ENCODE peak calls at places on chromosomes 11 and 22, in four cellular contexts. L, P, E and O are unnamed samples.

GRCh38 chr22:43734370-43735005 is 77.6 kb downstream of the EFCAB6 start:
- DNase-seq in P (no peak), E (no peak), L (no peak), O (no peak)

GRCh38 chr11:120527111-120527748 is 15.7 kb downstream of the GRIK4 start:
- DNase-seq in L (no peak), P (peak), E (no peak), O (peak)

GRCh38 chr11:95516786-95517185 is 272.8 kb downstream of the FAM76B start:
- DNase-seq in L (no peak), E (no peak), P (no peak), O (peak)

GRCh38 chr11:75820636-75821035 is 5.6 kb downstream of the UVRAG start:
- DNase-seq in L (no peak), P (no peak), E (no peak), O (peak)

GRCh38 chr11:36009469-36009868 is 65.6 kb downstream of the LDLRAD3 start:
- DNase-seq in L (no peak), P (no peak), E (no peak), O (peak)

GRCh38 chr11:66288138-66288865 is 641 bp downstream of the YIF1A start:
- DNase-seq in P (peak), L (no peak), E (no peak), O (no peak)

GRCh38 chr11:85712953-85713352 is 27.0 kb upstream of the CCDC89 start:
- DNase-seq in E (no peak), P (no peak), L (no peak), O (no peak)

GRCh38 chr22:38882480-38882879 is 10.5 kb upstream of the CBX6 start:
- DNase-seq in L (no peak), P (no peak), E (no peak), O (peak)

GRCh38 chr11:126731526-126731925 is 269.0 kb downstream of the KIRREL3 start:
- DNase-seq in P (no peak), L (no peak), E (no peak), O (no peak)

GRCh38 chr11:83035070-83035854 is 36.4 kb downstream of the RAB30 start:
- DNase-seq in L (no peak), P (no peak), E (no peak), O (no peak)

GRCh38 chr11:110089617-110090282 is 3.4 kb upstream of the ZC3H12C start:
- DNase-seq in L (no peak), E (no peak), P (no peak), O (no peak)

GRCh38 chr22:21623402-21623970 is 6.3 kb downstream of the YDJC start:
- DNase-seq in E (no peak), P (no peak), L (no peak), O (no peak)

GRCh38 chr11:4102711-4103110 is 8.1 kb downstream of the RRM1 start:
- DNase-seq in L (no peak), P (no peak), E (no peak), O (no peak)

GRCh38 chr11:18310800-18311340 is 11.1 kb downstream of the HPS5 start:
- DNase-seq in E (peak), P (no peak), L (no peak), O (no peak)

GRCh38 chr11:130165601-130166456 is 6.2 kb downstream of the ST14 start:
- DNase-seq in L (no peak), E (no peak), P (no peak), O (no peak)

GRCh38 chr11:61082161-61082870 is 20.0 kb upstream of the CD5 start:
- DNase-seq in E (no peak), P (no peak), L (no peak), O (no peak)

GRCh38 chr11:76170473-76170872 is 35.8 kb downstream of the WNT11 start:
- DNase-seq in L (no peak), E (no peak), P (peak), O (no peak)

GRCh38 chr22:45284705-45285305 is at the start of gene UPK3A:
- DNase-seq in E (no peak), L (peak), P (peak), O (no peak)

GRCh38 chr11:67054851-67055523 is 1.7 kb upstream of the RHOD start:
- DNase-seq in E (no peak), L (peak), P (peak), O (peak)

GRCh38 chr22:30626413-30626812 is 9.2 kb upstream of the SLC35E4 start:
- DNase-seq in E (no peak), P (no peak), L (no peak), O (no peak)

DNA sequence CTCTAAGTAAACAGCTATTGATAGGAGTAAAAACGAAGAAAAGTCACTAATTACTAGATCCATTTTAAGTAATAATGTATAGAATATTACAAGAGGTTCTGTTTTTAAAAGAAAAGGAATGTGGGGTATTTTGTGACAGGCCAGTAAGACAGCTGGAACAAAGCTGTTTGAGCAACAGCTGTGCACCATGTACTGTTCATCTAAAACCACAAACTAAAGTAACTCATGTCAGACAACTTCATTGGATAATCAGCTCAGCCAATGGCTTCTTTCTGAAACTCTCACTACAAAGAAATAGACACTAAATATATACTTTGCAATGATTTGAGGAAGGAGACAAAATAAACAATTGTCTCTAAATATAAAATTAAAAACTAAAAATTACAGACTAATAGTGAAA is 16.1 kb downstream of the RRAS2 start:
- DNase-seq in E (no peak), L (no peak), P (no peak), O (peak)
- TF ChIP-seq RCOR1 in E (no peak), L (no peak), P (no peak), O (no peak)

GRCh38 chr11:69300124-69301032 is 6.4 kb downstream of the MYEOV start:
- DNase-seq in P (no peak), L (peak), E (no peak), O (peak)
- TF ChIP-seq MXI1 in P (no peak), L (no peak), E (no peak), O (no peak)

GRCh38 chr11:89625171-89625570 is 84.9 kb upstream of the TRIM77 start:
- DNase-seq in P (no peak), L (no peak), E (no peak), O (no peak)

DNA sequence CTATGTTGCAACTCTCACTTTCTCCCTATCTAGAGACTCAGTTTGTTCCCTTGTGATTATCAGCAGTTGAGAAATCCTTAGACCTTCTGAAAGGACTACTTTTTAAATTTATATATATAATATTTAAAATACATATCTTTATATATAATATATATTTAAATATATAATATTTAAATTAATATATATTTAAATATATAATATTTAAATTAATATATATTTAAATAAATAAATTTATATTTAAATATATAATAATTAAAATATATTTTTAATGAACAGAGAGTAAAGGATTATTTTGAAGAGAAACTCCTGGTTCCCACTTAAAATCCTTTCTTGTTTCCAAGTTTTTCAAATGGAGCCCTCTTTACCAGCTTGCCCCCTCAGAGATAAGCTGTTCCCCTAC is 83.7 kb upstream of the TRIM77 start:
- DNase-seq in L (no peak), P (no peak), E (no peak), O (no peak)
- TF ChIP-seq RCOR1 in L (no peak), P (no peak), E (no peak), O (no peak)

GRCh38 chr11:27459191-27459590 is 13.4 kb downstream of the LGR4 start:
- DNase-seq in E (no peak), L (no peak), P (no peak), O (no peak)
- TF ChIP-seq MXI1 in E (no peak), L (no peak), P (no peak), O (no peak)

GRCh38 chr22:28819253-28820096 is 19.1 kb upstream of the XBP1 start:
- DNase-seq in E (no peak), P (no peak), L (no peak), O (no peak)
- TF ChIP-seq RCOR1 in E (no peak), P (no peak), L (no peak), O (no peak)

DNA sequence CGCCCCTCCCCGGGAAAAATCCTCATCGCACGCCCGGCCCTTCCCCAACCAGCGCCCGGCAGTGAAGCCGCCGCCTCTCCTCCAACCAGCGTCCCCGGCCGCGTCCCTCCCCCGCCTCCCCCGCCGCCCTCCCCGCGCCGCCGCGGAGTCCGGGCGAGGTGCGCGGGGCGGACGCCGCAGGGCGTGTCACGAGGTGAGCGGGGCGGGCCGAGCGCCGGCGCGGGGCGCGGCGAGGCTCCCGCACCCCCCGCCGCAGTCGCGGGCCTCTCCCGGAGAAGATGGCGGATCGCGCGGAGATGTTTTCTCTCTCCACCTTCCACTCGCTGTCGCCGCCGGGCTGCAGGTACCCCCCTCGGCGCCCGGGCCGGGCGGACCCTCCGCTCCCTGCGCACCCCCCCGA is at the start of gene MAPK8IP2:
- DNase-seq in P (peak), E (no peak), L (peak), O (no peak)
- TF ChIP-seq MXI1 in P (no peak), E (no peak), L (no peak), O (no peak)

GRCh38 chr11:2131371-2132228 is 7.6 kb downstream of the IGF2 start:
- DNase-seq in P (no peak), L (no peak), E (no peak), O (no peak)
- TF ChIP-seq RCOR1 in P (no peak), L (no peak), E (no peak), O (no peak)

GRCh38 chr11:70524096-70524922 is 126.0 kb downstream of the CTTN start:
- DNase-seq in P (peak), E (no peak), L (no peak), O (peak)

GRCh38 chr11:70523384-70524095 is 125.2 kb downstream of the CTTN start:
- DNase-seq in L (no peak), P (peak), E (no peak), O (no peak)

GRCh38 chr11:70521475-70522260 is 123.3 kb downstream of the CTTN start:
- DNase-seq in P (peak), L (no peak), E (no peak), O (no peak)

GRCh38 chr11:70522261-70522612 is 123.9 kb downstream of the CTTN start:
- DNase-seq in P (no peak), E (no peak), L (no peak), O (no peak)

GRCh38 chr11:70522613-70523311 is 124.4 kb downstream of the CTTN start:
- DNase-seq in E (no peak), L (no peak), P (peak), O (no peak)
- TF ChIP-seq MXI1 in E (no peak), L (no peak), P (no peak), O (no peak)

GRCh38 chr22:42648368-42649260 is 578 bp downstream of the CYB5R3 start:
- DNase-seq in L (no peak), P (no peak), E (no peak), O (no peak)
- TF ChIP-seq RCOR1 in L (no peak), P (no peak), E (no peak), O (no peak)